ENCODE peak calls at places on chromosomes 7 and 10, in eight cellular contexts. B is T-helper 1 cell; W is activated naive CD8-positive, alpha-beta T cell treated with anti-CD3 and anti-CD28 coated beads, Interleukin-2, amount 50 U/mL, for 16 hours; E is epithelial cell of esophagus; H is amniotic stem cell; G is HuH-7; A is stimulated activated CD8-positive, alpha-beta memory T cell treated with anti-CD3 and anti-CD28 coated beads, Interleukin-15, amount 100 ng/mL, for 24 hours; J is Calu3. L is an unnamed sample.

GRCh38 chr10:88330174-88330573 is 252.9 kb downstream of the RNLS start:
- DNase-seq in J (no peak), E (no peak), A (no peak), W (no peak), G (no peak), B (no peak), H (no peak), L (no peak)

GRCh38 chr7:271266-272107 is 18.5 kb upstream of the FOXL3 start:
- DNase-seq in A (no peak), H (no peak), W (no peak), G (no peak), E (no peak), J (no peak), B (peak; percentile 1), L (no peak)

GRCh38 chr10:99681553-99681952 is 22.2 kb downstream of the ENTPD7 start:
- DNase-seq in G (no peak), W (no peak), E (peak; percentile 95), B (no peak), J (no peak), H (peak; percentile 36), A (no peak), L (no peak)

GRCh38 chr7:78768859-78769258 is 684.6 kb downstream of the MAGI2 start:
- DNase-seq in J (no peak), G (no peak), W (no peak), B (no peak), A (no peak), E (no peak), H (no peak), L (peak; percentile 54)

GRCh38 chr7:4820405-4820967 is 41.3 kb downstream of the PAPOLB start:
- DNase-seq in H (no peak), E (no peak), J (no peak), B (no peak), G (no peak), W (no peak), A (no peak), L (no peak)

GRCh38 chr7:2554654-2555053 is 670 bp downstream of the BRAT1 start:
- DNase-seq in W (no peak), E (no peak), H (no peak), G (no peak), B (no peak), A (no peak), J (no peak), L (peak; percentile 64)

GRCh38 chr7:7795736-7796135 is 77.3 kb upstream of the RPA3 start:
- DNase-seq in H (no peak), E (peak; percentile 86), A (no peak), J (peak; percentile 44), W (no peak), B (no peak), G (no peak), L (no peak)

GRCh38 chr7:123819001-123819400 is 26.0 kb upstream of the HYAL4 start:
- DNase-seq in W (no peak), J (no peak), G (no peak), E (peak; percentile 70), H (no peak), A (no peak), B (no peak), L (no peak)

GRCh38 chr10:95821766-95822165 is 65.8 kb downstream of the ENTPD1 start:
- DNase-seq in B (no peak), G (no peak), H (no peak), J (no peak), W (no peak), E (no peak), A (no peak), L (no peak)

GRCh38 chr10:120578123-120578522 is 121.1 kb downstream of the PLPP4 start:
- DNase-seq in H (no peak), G (no peak), A (no peak), J (no peak), W (no peak), E (no peak), B (no peak), L (no peak)

GRCh38 chr7:84139986-84140729 is 54.4 kb downstream of the SEMA3A start:
- DNase-seq in A (no peak), W (no peak), G (no peak), H (no peak), E (peak; percentile 23), J (no peak), B (no peak), L (no peak)

GRCh38 chr7:23373151-23374004 is 74.2 kb downstream of the MALSU1 start:
- DNase-seq in W (peak; percentile 42), J (no peak), G (no peak), E (no peak), H (no peak), B (no peak), A (no peak), L (no peak)

GRCh38 chr7:48183370-48183743 is 12.1 kb downstream of the ABCA13 start:
- DNase-seq in B (no peak), W (no peak), J (no peak), A (no peak), E (peak; percentile 41), G (peak; percentile 20), H (no peak), L (no peak)

GRCh38 chr10:130713731-130714130 is 577.5 kb downstream of the GLRX3 start:
- DNase-seq in H (no peak), G (no peak), B (no peak), E (no peak), A (no peak), J (no peak), W (no peak), L (no peak)

GRCh38 chr10:120810298-120810697 is 40.9 kb upstream of the WDR11 start:
- DNase-seq in G (no peak), A (no peak), H (no peak), W (no peak), B (no peak), E (no peak), J (no peak), L (peak; percentile 49)

GRCh38 chr10:17645591-17646345 is 1.8 kb downstream of the STAM start:
- DNase-seq in B (no peak), E (peak; percentile 90), W (no peak), A (no peak), J (peak; percentile 3), H (no peak), G (no peak), L (no peak)

GRCh38 chr10:59317066-59317465 is 45.3 kb downstream of the FAM13C start:
- DNase-seq in H (no peak), J (no peak), E (no peak), W (no peak), B (no peak), G (no peak), A (no peak), L (no peak)

GRCh38 chr7:35254496-35255416 is 856 bp upstream of the TBX20 start:
- DNase-seq in E (no peak), B (no peak), W (no peak), A (no peak), H (no peak), G (no peak), J (no peak), L (peak; percentile 67)

GRCh38 chr10:76388321-76388720 is 956.9 kb downstream of the LRMDA start:
- DNase-seq in H (no peak), B (no peak), E (no peak), J (no peak), G (no peak), W (no peak), A (no peak), L (no peak)

L was measured in endodermal cell.